ENCODE peak calls at places on chromosomes 2 and 18, in ten cellular contexts. M is WERI-Rb-1, N is HFFc6, Q is astrocyte of the spinal cord, V is foreskin fibroblast, G is fibroblast of mammary gland, T is suprapubic skin, I is adrenal gland, Y is upper lobe of right lung, E is GM23338. U is an unnamed sample.

GRCh38 chr2:167929461-167929860 is 317.9 kb downstream of the STK39 start:
- DNase-seq in E (no peak), I (no peak), G (no peak), M (no peak), Q (no peak), Y (no peak), T (no peak), V (no peak), N (no peak), U (no peak)

GRCh38 chr2:233627331-233628025 is 8.8 kb upstream of the UGT1A10 start:
- DNase-seq in I (no peak), T (no peak), N (no peak), M (no peak), Y (no peak), G (no peak), Q (no peak), V (no peak), E (no peak), U (no peak)

GRCh38 chr2:215617060-215617824 is 181.4 kb upstream of the FN1 start:
- DNase-seq in G (no peak), I (no peak), Y (no peak), V (no peak), T (no peak), E (no peak), N (no peak), Q (no peak), M (no peak), U (no peak)

GRCh38 chr2:69260666-69261065 is 126.4 kb downstream of the GFPT1 start:
- DNase-seq in V (peak; percentile 63), Y (no peak), N (no peak), Q (no peak), G (peak; percentile 34), E (no peak), M (no peak), T (no peak), I (no peak), U (no peak)

GRCh38 chr2:84723831-84724230 is 157.1 kb downstream of the TRABD2A start:
- DNase-seq in Y (no peak), G (no peak), N (no peak), E (no peak), V (no peak), T (no peak), I (no peak), Q (no peak), M (no peak), U (no peak)

GRCh38 chr2:237863102-237863511 is 3.7 kb downstream of the RAMP1 start:
- DNase-seq in M (no peak), Y (no peak), I (no peak), T (peak; percentile 57), Q (no peak), G (no peak), V (no peak), E (no peak), N (no peak), U (no peak)

GRCh38 chr2:173708757-173709156 is 256.4 kb downstream of the SP3 start:
- DNase-seq in T (no peak), V (no peak), E (no peak), N (no peak), M (no peak), Y (no peak), Q (no peak), I (no peak), G (no peak), U (no peak)

GRCh38 chr2:10811552-10811951 is 1.0 kb downstream of the PDIA6 start:
- DNase-seq in N (no peak), E (peak; percentile 50), Q (peak; percentile 20), I (no peak), M (no peak), V (no peak), T (no peak), G (peak; percentile 18), Y (no peak), U (no peak)

GRCh38 chr2:172672999-172673726 is 62.5 kb upstream of the RAPGEF4 start:
- DNase-seq in Q (no peak), T (no peak), G (peak; percentile 58), M (no peak), E (no peak), Y (no peak), N (peak; percentile 56), I (no peak), V (peak; percentile 55), U (no peak)

GRCh38 chr2:172672114-172672513 is 63.5 kb upstream of the RAPGEF4 start:
- DNase-seq in Y (no peak), M (no peak), Q (no peak), N (peak; percentile 33), E (no peak), I (no peak), G (peak; percentile 58), T (no peak), V (no peak), U (no peak)

GRCh38 chr2:172671506-172671905 is 64.1 kb upstream of the RAPGEF4 start:
- DNase-seq in Q (no peak), Y (no peak), V (no peak), T (no peak), E (no peak), I (no peak), N (no peak), G (peak; percentile 22), M (no peak), U (no peak)

GRCh38 chr2:172674968-172675303 is 60.7 kb upstream of the RAPGEF4 start:
- DNase-seq in G (no peak), Q (no peak), M (no peak), N (no peak), Y (no peak), I (no peak), T (no peak), V (no peak), E (no peak), U (no peak)

DNA sequence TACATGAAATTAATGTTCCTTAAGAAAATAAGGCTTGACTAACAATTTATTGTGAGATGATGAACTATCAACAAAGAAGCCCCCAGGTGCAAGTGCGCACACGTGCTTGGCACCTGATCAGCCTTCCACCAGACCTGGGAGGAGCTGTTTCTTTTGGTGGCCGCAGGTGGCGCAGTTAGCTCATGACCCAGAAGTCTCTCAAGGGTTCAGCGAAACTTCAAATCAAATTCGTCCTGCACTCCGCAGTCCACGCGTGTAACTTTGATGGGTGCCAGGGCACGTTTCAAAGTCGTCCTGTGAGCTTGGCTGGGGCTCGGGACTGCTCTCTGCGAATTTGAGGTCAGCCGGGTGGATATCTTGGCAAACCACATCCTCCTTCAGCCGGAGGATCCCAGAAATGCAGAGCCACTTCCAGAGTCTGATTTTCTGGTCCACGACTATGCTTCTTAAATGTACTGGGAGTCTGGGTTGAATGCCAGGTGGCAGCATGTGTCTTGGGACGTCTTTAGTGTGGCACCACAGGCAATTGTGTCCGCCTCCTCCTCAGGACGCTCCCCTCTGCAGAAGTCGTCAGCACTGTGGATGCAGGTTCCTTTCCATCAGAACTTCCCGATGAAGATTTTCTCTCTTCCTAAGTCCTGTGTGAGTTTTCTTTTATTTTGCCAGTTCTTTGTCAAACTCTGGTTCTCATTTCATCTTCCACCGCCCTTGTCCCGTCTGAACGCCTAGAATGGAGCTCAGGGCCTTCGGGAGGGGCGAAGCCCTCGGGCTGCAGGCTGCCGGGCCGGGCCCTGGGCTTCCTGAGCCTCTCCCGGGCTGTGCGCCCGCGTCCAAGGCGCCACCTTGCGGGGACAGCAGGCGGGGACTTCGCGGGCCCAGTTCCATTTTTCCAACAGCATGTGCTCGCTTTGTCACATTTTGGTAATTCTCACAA is 61.3 kb upstream of the RAPGEF4 start:
- DNase-seq in M (no peak), E (peak; percentile 85), G (peak; percentile 25), Q (peak; percentile 15), V (no peak), Y (peak; percentile 70), N (no peak), T (no peak), I (peak; percentile 47), U (no peak)
- TF ChIP-seq CTCF in M (no peak), E (peak; percentile 85), G (peak; percentile 19), Q (peak; percentile 61), V (peak; percentile 63), Y (peak; percentile 72), N (peak; percentile 78), T (peak; percentile 33), I (peak; percentile 40), U (peak; percentile 73)

GRCh38 chr18:63679820-63680606 is 18.3 kb upstream of the SERPINB3 start:
- DNase-seq in N (no peak), G (peak; percentile 11), T (no peak), M (no peak), Y (no peak), I (no peak), V (no peak), Q (no peak), E (no peak), U (no peak)

GRCh38 chr18:63676927-63677326 is 15.2 kb upstream of the SERPINB3 start:
- DNase-seq in Q (no peak), V (no peak), M (no peak), Y (no peak), N (no peak), I (no peak), G (no peak), T (no peak), E (no peak), U (no peak)

GRCh38 chr18:63677490-63678225 is 16.0 kb upstream of the SERPINB3 start:
- DNase-seq in V (no peak), T (no peak), E (no peak), M (no peak), Y (no peak), Q (no peak), G (peak; percentile 82), N (no peak), I (no peak), U (no peak)

GRCh38 chr18:63681449-63682381 is 20.0 kb upstream of the SERPINB3 start:
- DNase-seq in N (no peak), Y (no peak), V (no peak), T (no peak), E (no peak), I (no peak), Q (no peak), G (no peak), M (no peak), U (no peak)

GRCh38 chr18:63676526-63676925 is 14.8 kb upstream of the SERPINB3 start:
- DNase-seq in M (peak; percentile 62), N (no peak), E (peak; percentile 65), I (no peak), Q (no peak), T (no peak), V (no peak), G (peak; percentile 12), Y (no peak), U (no peak)
- TF ChIP-seq CTCF in M (peak; percentile 85), N (peak; percentile 77), E (peak; percentile 79), I (no peak), Q (peak; percentile 13), T (peak; percentile 28), V (peak; percentile 25), G (peak; percentile 31), Y (peak; percentile 28), U (peak; percentile 25)

DNA sequence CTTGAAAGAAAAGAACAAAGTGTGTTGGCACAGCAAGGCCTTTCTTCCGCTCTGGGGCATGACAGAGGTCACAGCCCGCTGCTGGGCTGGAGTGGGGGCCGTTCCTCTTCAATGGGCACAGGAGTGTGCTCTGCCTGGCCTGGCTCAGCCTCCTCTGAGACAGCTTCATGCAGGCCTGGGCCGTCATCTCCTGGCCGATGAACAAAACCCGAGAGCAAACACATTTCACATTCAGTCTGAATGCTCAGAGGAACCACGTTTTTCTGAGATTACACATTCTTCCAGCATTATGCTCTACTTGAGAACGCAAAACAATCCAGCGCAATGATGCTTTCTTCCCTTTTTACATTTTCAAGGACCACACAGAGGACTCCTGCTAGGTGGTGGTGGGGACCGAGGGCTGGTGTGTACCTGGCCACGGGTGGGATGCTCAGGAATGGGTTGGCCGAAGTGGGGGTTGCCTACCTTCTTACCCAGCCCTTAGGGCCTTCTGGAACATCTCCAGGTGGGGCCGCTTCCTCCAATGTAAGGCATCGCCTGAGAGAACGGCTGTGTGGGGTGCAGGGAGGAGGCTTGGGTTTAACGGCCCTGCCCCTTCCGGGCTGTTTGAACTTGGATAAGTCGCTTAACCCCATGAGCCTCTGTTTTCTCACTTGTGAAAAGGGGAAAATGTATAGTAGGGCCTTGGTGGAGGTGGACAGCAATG is 34.8 kb downstream of the EMILIN2 start:
- DNase-seq in V (peak; percentile 92), M (no peak), G (peak; percentile 93), I (no peak), E (no peak), N (peak; percentile 88), Q (peak; percentile 85), T (no peak), Y (no peak), U (no peak)
- TF ChIP-seq CTCF in V (peak; percentile 17), M (no peak), G (peak; percentile 8), I (no peak), E (no peak), N (peak; percentile 15), Q (peak; percentile 10), T (no peak), Y (no peak), U (no peak)

GRCh38 chr18:65093341-65093740 is 657.5 kb upstream of the CDH7 start:
- DNase-seq in Q (no peak), N (no peak), T (no peak), G (no peak), Y (no peak), V (no peak), E (no peak), I (no peak), M (no peak), U (no peak)

DNA sequence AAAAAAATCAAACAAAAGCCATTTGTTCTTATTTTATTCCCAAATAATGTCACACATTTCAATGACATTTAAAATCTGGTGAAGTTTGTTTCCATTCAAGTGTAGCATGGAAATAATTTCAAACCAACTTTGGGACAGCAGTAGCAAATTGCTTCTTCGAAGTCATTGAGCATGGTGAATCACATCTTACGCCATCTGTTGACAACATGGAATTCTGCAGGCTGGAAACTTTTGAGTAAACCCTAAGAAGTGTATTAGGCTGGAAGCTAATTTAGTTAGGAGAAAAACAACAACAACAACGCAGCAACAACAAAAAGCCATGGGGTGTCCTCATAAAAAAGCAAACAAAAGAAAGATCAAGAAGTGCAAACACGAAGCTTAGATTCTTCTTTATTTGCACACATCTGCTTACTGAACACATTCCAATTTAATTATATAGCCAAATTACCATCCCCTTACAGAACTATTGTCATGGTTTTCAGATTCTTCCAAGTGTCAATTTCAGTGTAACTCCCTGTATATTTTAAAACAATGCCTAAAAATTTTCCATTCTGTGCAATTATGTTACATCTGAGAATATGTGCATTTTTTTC is 659.0 kb upstream of the CDH7 start:
- DNase-seq in E (peak; percentile 82), Q (peak; percentile 18), Y (no peak), V (no peak), T (no peak), N (no peak), G (peak; percentile 2), I (peak; percentile 24), M (peak; percentile 2), U (no peak)
- TF ChIP-seq CTCF in E (peak; percentile 69), Q (peak; percentile 48), Y (peak; percentile 34), V (peak; percentile 6), T (peak; percentile 11), N (peak; percentile 55), G (peak; percentile 24), I (peak; percentile 51), M (peak; percentile 33), U (peak; percentile 77)